ENCODE peak calls at places on chromosomes 3 and 15, in four cellular contexts. E is K562, M is IMR-90, Y is GM12878. V is an unnamed sample.

GRCh38 chr3:169147246-169148008 is 516.1 kb downstream of the MECOM start:
- DNase-seq in E (peak; percentile 90), M (peak; percentile 61), Y (no peak), V (peak; percentile 76)

GRCh38 chr3:195129644-195130492 is 141.1 kb downstream of the XXYLT1 start:
- DNase-seq in E (peak; percentile 47), M (peak; percentile 75), Y (peak; percentile 99), V (no peak)

GRCh38 chr3:66496731-66497130 is 4.1 kb downstream of the LRIG1 start:
- DNase-seq in E (no peak), M (no peak), Y (no peak), V (no peak)

GRCh38 chr3:115788921-115789470 is 165.7 kb downstream of the GAP43 start:
- DNase-seq in E (no peak), M (peak; percentile 92), Y (no peak), V (no peak)

GRCh38 chr3:32743934-32744333 is 58.9 kb downstream of the CNOT10 start:
- DNase-seq in E (no peak), M (peak; percentile 38), Y (no peak), V (no peak)

GRCh38 chr15:75107905-75108838 is 84.8 kb downstream of the PPCDC start:
- DNase-seq in E (no peak), M (peak; percentile 91), Y (peak; percentile 74), V (no peak)

GRCh38 chr3:125602752-125603649 is 7.7 kb upstream of the OSBPL11 start:
- DNase-seq in E (no peak), M (peak; percentile 24), Y (no peak), V (no peak)

GRCh38 chr15:77709135-77709886 is 76.6 kb upstream of the LINGO1 start:
- DNase-seq in E (peak; percentile 21), M (no peak), Y (no peak), V (no peak)

GRCh38 chr3:167851171-167851570 is 115.7 kb downstream of the SERPINI1 start:
- DNase-seq in E (no peak), M (peak; percentile 7), Y (no peak), V (no peak)

GRCh38 chr3:42803800-42804112 is 534 bp downstream of the HIGD1A start:
- DNase-seq in E (peak; percentile 78), M (no peak), Y (no peak), V (no peak)

GRCh38 chr15:42214600-42214999 is 6.5 kb upstream of the VPS39 start:
- DNase-seq in E (no peak), M (no peak), Y (no peak), V (no peak)

GRCh38 chr3:106114848-106115247 is 246.0 kb upstream of the CBLB start:
- DNase-seq in E (peak; percentile 27), M (peak; percentile 44), Y (no peak), V (no peak)

DNA sequence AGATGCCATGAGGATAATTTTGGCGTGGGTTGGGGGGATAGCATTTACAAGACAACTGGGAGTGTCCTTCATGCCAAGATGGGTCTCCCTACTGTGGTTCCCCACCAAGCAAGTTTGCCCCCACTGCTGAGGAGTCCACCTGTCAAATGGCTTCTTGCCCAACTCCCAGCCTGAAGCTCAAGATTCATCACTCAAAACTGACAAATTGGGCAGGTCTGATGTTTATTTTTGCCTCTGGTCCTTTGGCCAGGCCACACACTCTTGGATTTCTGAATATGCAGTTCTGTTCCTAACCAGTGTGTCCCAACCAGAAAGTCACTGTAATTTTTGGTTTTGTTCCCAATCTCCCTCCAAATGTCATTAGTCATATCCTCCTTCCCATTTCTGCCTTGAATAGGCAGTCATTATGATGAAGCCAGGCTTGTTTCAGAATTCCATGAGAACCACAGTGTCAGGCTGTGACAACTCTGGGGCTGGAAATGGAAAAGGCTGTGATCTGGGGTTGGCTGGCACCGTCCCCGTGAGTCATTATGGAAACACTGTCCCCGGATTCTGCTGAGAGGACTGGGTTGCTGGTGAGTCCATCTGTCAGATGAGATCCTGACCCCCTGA is 29.3 kb upstream of the MEF2A start:
- DNase-seq in E (no peak), M (peak; percentile 65), Y (no peak), V (no peak)
- TF ChIP-seq CHD1 in E (no peak), M (no peak), Y (no peak), V (no peak)

GRCh38 chr15:88695046-88695445 is 56.2 kb downstream of the ISG20 start:
- DNase-seq in E (no peak), M (no peak), Y (no peak), V (no peak)
- TF ChIP-seq CHD1 in E (no peak), M (no peak), Y (no peak), V (no peak)

DNA sequence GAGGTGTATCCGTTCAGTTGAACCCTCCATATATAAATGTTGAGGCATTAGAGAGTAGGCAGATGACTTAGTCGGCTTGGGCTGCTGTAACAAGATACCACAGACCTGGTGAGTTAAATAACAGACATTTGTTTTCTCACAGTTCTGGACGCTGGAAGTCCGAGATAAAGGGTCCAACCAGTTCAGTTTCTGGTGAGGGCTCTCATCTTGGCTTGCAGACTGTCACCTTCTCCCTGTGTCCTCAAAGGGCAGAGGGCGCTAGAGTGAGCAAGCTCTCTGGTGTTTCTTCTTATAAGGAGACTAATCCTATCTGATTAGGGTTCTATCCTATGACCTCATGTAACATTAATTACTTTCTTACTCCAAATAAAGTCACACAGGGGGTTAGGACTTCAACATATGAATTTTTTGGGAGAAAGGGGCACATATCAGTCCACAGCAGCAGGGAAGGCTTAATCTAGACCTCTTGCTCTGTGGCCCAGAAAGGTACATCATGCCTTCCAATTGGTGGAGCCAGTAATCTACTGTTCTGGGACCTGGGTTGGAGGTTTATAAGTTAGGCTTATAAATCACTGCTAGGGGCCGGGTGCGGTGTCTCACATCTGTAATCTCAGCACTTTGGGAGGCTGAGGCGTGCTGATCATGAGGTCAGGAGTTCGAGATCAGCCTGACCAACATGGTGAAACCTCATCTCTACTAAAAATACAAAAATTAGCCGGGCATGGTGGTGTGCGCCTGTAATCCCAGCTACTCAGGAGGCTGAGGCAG is 26.3 kb upstream of the SLC28A2 start:
- DNase-seq in E (peak; percentile 79), M (no peak), Y (no peak), V (no peak)
- TF ChIP-seq CHD1 in E (no peak), M (no peak), Y (no peak), V (no peak)

DNA sequence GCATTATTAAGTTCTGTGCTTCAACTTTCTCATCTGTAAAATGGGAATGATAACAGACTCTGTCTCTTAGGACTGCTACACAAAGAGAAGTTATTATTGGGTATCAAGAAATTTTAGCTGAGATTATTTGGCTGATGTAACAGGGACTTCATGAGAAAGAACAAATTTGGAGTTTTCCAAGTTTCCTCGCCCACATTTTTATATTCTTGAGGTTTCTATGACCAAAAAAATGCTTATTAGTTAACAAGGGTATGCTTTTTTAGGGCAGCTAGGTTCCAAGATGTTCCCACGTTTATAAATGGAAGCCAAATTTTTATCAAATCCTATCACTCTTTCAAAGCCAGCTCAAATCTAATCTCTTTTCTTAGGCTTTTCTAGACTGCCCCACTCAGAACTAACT is 50.6 kb upstream of the C3orf80 start:
- DNase-seq in E (no peak), M (no peak), Y (no peak), V (no peak)
- TF ChIP-seq CHD1 in E (no peak), M (no peak), Y (no peak), V (no peak)

GRCh38 chr3:54954516-54954915 is 26.7 kb upstream of the LRTM1 start:
- DNase-seq in E (no peak), M (no peak), Y (no peak), V (no peak)

GRCh38 chr3:54950391-54951003 is 22.6 kb upstream of the LRTM1 start:
- DNase-seq in E (no peak), M (no peak), Y (no peak), V (no peak)

GRCh38 chr3:54949491-54950044 is 21.7 kb upstream of the LRTM1 start:
- DNase-seq in E (no peak), M (no peak), Y (no peak), V (no peak)

GRCh38 chr3:54954019-54954418 is 26.2 kb upstream of the LRTM1 start:
- DNase-seq in E (no peak), M (peak; percentile 92), Y (no peak), V (no peak)

GRCh38 chr3:54951405-54951804 is 23.5 kb upstream of the LRTM1 start:
- DNase-seq in E (peak; percentile 23), M (peak; percentile 93), Y (no peak), V (peak; percentile 49)
- TF ChIP-seq CHD1 in E (no peak), M (peak; percentile 78), Y (no peak), V (no peak)